ENCODE peak calls at places on chromosomes 2 and 18, in eight cellular contexts. U is AML-193, Q is nucleus accumbens, W is NCI-H524, O is anterior cingulate cortex, H is erythroblast, J is HCEC 1CT, I is NCI-H2081. K is an unnamed sample.

GRCh38 chr2:3633089-3633981 is 24.7 kb upstream of the ALLC start:
- DNase-seq in U (no peak), Q (no peak), W (peak; percentile 91), O (no peak), H (no peak), J (peak; percentile 35), I (no peak), K (peak; percentile 81)

GRCh38 chr2:167844714-167845530 is 402.5 kb downstream of the STK39 start:
- DNase-seq in U (no peak), Q (no peak), W (peak; percentile 64), O (no peak), H (peak; percentile 4), J (no peak), I (peak; percentile 42), K (no peak)

GRCh38 chr2:34096552-34097171 is 497.6 kb upstream of the FAM98A start:
- DNase-seq in U (peak; percentile 36), Q (peak; percentile 80), W (peak; percentile 2), O (peak; percentile 33), H (peak; percentile 36), J (peak; percentile 29), I (peak; percentile 32), K (peak; percentile 51)

GRCh38 chr2:28430790-28431418 is 38.2 kb downstream of the FOSL2 start:
- DNase-seq in U (no peak), Q (no peak), W (no peak), O (no peak), H (no peak), J (no peak), I (no peak), K (no peak)

GRCh38 chr2:6452702-6453481 is 412.8 kb downstream of the CMPK2 start:
- DNase-seq in U (no peak), Q (no peak), W (peak; percentile 9), O (no peak), H (no peak), J (no peak), I (no peak), K (peak; percentile 11)

GRCh38 chr2:8408560-8409460 is 273.0 kb upstream of the ID2 start:
- DNase-seq in U (no peak), Q (no peak), W (no peak), O (no peak), H (no peak), J (no peak), I (no peak), K (no peak)

GRCh38 chr2:187544371-187545080 is 9.7 kb downstream of the TFPI start:
- DNase-seq in U (no peak), Q (no peak), W (no peak), O (no peak), H (no peak), J (no peak), I (no peak), K (no peak)

GRCh38 chr2:199484927-199485326 is 27.2 kb upstream of the SATB2 start:
- DNase-seq in U (peak; percentile 32), Q (no peak), W (no peak), O (no peak), H (no peak), J (no peak), I (peak; percentile 29), K (no peak)

GRCh38 chr2:219618733-219619122 is 8.7 kb upstream of the SLC4A3 start:
- DNase-seq in U (no peak), Q (no peak), W (no peak), O (no peak), H (no peak), J (no peak), I (no peak), K (no peak)

GRCh38 chr2:163799807-163800206 is 64.0 kb upstream of the FIGN start:
- DNase-seq in U (no peak), Q (no peak), W (no peak), O (no peak), H (no peak), J (no peak), I (peak; percentile 17), K (no peak)

GRCh38 chr2:230877131-230877736 is 12.5 kb downstream of the ITM2C start:
- DNase-seq in U (no peak), Q (no peak), W (no peak), O (no peak), H (no peak), J (no peak), I (no peak), K (no peak)

GRCh38 chr18:354003-354402 is 86.2 kb upstream of the THOC1 start:
- DNase-seq in U (no peak), Q (no peak), W (no peak), O (no peak), H (no peak), J (peak; percentile 38), I (no peak), K (no peak)

GRCh38 chr18:45417392-45417791 is 197.9 kb upstream of the SLC14A2 start:
- DNase-seq in U (no peak), Q (no peak), W (no peak), O (no peak), H (no peak), J (no peak), I (no peak), K (no peak)

GRCh38 chr2:138502253-138503086 is 900 bp downstream of the SPOPL start:
- DNase-seq in U (peak; percentile 34), Q (peak; percentile 38), W (no peak), O (no peak), H (peak; percentile 51), J (peak; percentile 5), I (peak; percentile 36), K (peak; percentile 10)

GRCh38 chr18:59460060-59460395 is 101.0 kb upstream of the LMAN1 start:
- DNase-seq in U (no peak), Q (no peak), W (no peak), O (no peak), H (no peak), J (no peak), I (no peak), K (peak; percentile 6)

GRCh38 chr2:164826293-164827243 is 15.1 kb downstream of the COBLL1 start:
- DNase-seq in U (no peak), Q (no peak), W (no peak), O (no peak), H (peak; percentile 44), J (peak; percentile 39), I (peak; percentile 57), K (peak; percentile 44)

GRCh38 chr2:58899692-58900091 is 658.6 kb upstream of the FANCL start:
- DNase-seq in U (no peak), Q (no peak), W (no peak), O (no peak), H (no peak), J (no peak), I (no peak), K (peak; percentile 64)

GRCh38 chr2:47174731-47175361 is 19.7 kb upstream of the STPG4 start:
- DNase-seq in U (no peak), Q (no peak), W (peak; percentile 19), O (no peak), H (peak; percentile 83), J (peak; percentile 47), I (peak; percentile 55), K (peak; percentile 46)

GRCh38 chr2:68827681-68828080 is 43.5 kb downstream of the BMP10 start:
- DNase-seq in U (no peak), Q (no peak), W (no peak), O (no peak), H (no peak), J (no peak), I (no peak), K (no peak)

GRCh38 chr2:24049485-24050021 is at the start of gene FKBP1B:
- DNase-seq in U (no peak), Q (peak; percentile 74), W (peak; percentile 71), O (peak; percentile 10), H (peak; percentile 65), J (peak; percentile 25), I (peak; percentile 71), K (peak; percentile 41)

GRCh38 chr2:235669983-235670962 is 176.4 kb downstream of the AGAP1 start:
- DNase-seq in U (no peak), Q (peak; percentile 70), W (no peak), O (peak; percentile 55), H (peak; percentile 77), J (peak; percentile 70), I (peak; percentile 69), K (peak; percentile 81)

GRCh38 chr2:99880148-99880983 is 262.0 kb downstream of the AFF3 start:
- DNase-seq in U (no peak), Q (no peak), W (peak; percentile 87), O (no peak), H (no peak), J (peak; percentile 7), I (no peak), K (peak; percentile 82)

GRCh38 chr2:11042841-11043240 is 112.4 kb upstream of the SLC66A3 start:
- DNase-seq in U (no peak), Q (no peak), W (no peak), O (no peak), H (no peak), J (no peak), I (no peak), K (no peak)

GRCh38 chr2:101080214-101081068 is 70.7 kb downstream of the TBC1D8 start:
- DNase-seq in U (no peak), Q (no peak), W (no peak), O (no peak), H (no peak), J (no peak), I (no peak), K (no peak)

GRCh38 chr18:23922939-23923338 is 91.6 kb upstream of the TTC39C start:
- DNase-seq in U (no peak), Q (no peak), W (no peak), O (no peak), H (no peak), J (no peak), I (no peak), K (no peak)

GRCh38 chr2:174771136-174771535 is 6.9 kb upstream of the CHRNA1 start:
- DNase-seq in U (no peak), Q (no peak), W (no peak), O (no peak), H (no peak), J (no peak), I (no peak), K (no peak)

GRCh38 chr2:219018726-219019125 is 22.6 kb downstream of the CFAP65 start:
- DNase-seq in U (no peak), Q (no peak), W (no peak), O (no peak), H (no peak), J (no peak), I (no peak), K (no peak)

GRCh38 chr2:166331468-166331867 is 44.3 kb downstream of the SCN9A start:
- DNase-seq in U (no peak), Q (no peak), W (no peak), O (no peak), H (peak; percentile 1), J (peak; percentile 66), I (no peak), K (no peak)

GRCh38 chr18:23833714-23834113 is 144.5 kb downstream of the LAMA3 start:
- DNase-seq in U (no peak), Q (no peak), W (no peak), O (no peak), H (no peak), J (no peak), I (no peak), K (no peak)

GRCh38 chr2:38465789-38466127 is 88.7 kb upstream of the ATL2 start:
- DNase-seq in U (peak; percentile 19), Q (peak; percentile 44), W (peak; percentile 20), O (no peak), H (peak; percentile 57), J (peak; percentile 20), I (no peak), K (peak; percentile 25)

GRCh38 chr18:67359868-67360838 is 156.4 kb downstream of the DSEL start:
- DNase-seq in U (no peak), Q (peak; percentile 60), W (no peak), O (no peak), H (peak; percentile 75), J (peak; percentile 94), I (no peak), K (peak; percentile 92)

GRCh38 chr18:68676913-68677312 is 38.0 kb downstream of the TMX3 start:
- DNase-seq in U (no peak), Q (no peak), W (no peak), O (no peak), H (no peak), J (peak; percentile 55), I (no peak), K (peak; percentile 39)

GRCh38 chr18:11553098-11553940 is 56.1 kb upstream of the SLC35G4 start:
- DNase-seq in U (peak; percentile 23), Q (peak; percentile 57), W (peak; percentile 65), O (no peak), H (peak; percentile 49), J (peak; percentile 44), I (peak; percentile 12), K (peak; percentile 68)

GRCh38 chr2:29405707-29406106 is 290.5 kb downstream of the CLIP4 start:
- DNase-seq in U (no peak), Q (no peak), W (no peak), O (no peak), H (no peak), J (no peak), I (no peak), K (no peak)

K was measured in fibroblast of lung.